ENCODE peak calls at places on chromosomes 11 and 22, in four cellular contexts. One of them, this sample, is unnamed.
A peak's percentile ranks its signal among the peaks of the same experiment; 100 is the strongest.

GRCh38 chr22:40276877-40277823 is 69.2 kb upstream of the ADSL start:
- DNase-seq in left cardiac atrium: no peak
- DNase-seq in substantia nigra: no peak
- DNase-seq in bronchial epithelial cell: peak; percentile 67
- DNase-seq in this sample: peak; percentile 51

GRCh38 chr11:126186708-126187481 is 24.6 kb downstream of the RPUSD4 start:
- DNase-seq in left cardiac atrium: no peak
- DNase-seq in substantia nigra: no peak
- DNase-seq in bronchial epithelial cell: no peak
- DNase-seq in this sample: no peak

GRCh38 chr11:118241191-118242098 is 10.7 kb downstream of the MPZL3 start:
- DNase-seq in left cardiac atrium: peak; percentile 37
- DNase-seq in substantia nigra: no peak
- DNase-seq in bronchial epithelial cell: peak; percentile 94
- DNase-seq in this sample: peak; percentile 92

GRCh38 chr11:71423181-71423790 is 24.9 kb downstream of the DHCR7 start:
- DNase-seq in left cardiac atrium: no peak
- DNase-seq in substantia nigra: no peak
- DNase-seq in bronchial epithelial cell: no peak
- DNase-seq in this sample: no peak

GRCh38 chr11:6612008-6612815 is at the start of gene TAF10:
- DNase-seq in left cardiac atrium: peak; percentile 99
- DNase-seq in substantia nigra: peak; percentile 88
- DNase-seq in bronchial epithelial cell: peak; percentile 91
- DNase-seq in this sample: peak; percentile 98

GRCh38 chr11:119421351-119421750 is 1.6 kb downstream of the THY1 start:
- DNase-seq in left cardiac atrium: no peak
- DNase-seq in substantia nigra: no peak
- DNase-seq in bronchial epithelial cell: no peak
- DNase-seq in this sample: no peak

GRCh38 chr11:114264381-114264780 is 31.8 kb upstream of the NNMT start:
- DNase-seq in left cardiac atrium: no peak
- DNase-seq in substantia nigra: no peak
- DNase-seq in bronchial epithelial cell: no peak
- DNase-seq in this sample: no peak

GRCh38 chr11:112770487-112770886 is 190.7 kb upstream of the NCAM1 start:
- DNase-seq in left cardiac atrium: no peak
- DNase-seq in substantia nigra: peak; percentile 41
- DNase-seq in bronchial epithelial cell: no peak
- DNase-seq in this sample: no peak

GRCh38 chr11:91591021-91591420 is 633.6 kb upstream of the FAT3 start:
- DNase-seq in left cardiac atrium: no peak
- DNase-seq in substantia nigra: no peak
- DNase-seq in bronchial epithelial cell: peak; percentile 21
- DNase-seq in this sample: peak; percentile 1